ENCODE peak calls at places on chromosomes 2 and 18, in four cellular contexts. G, S, A and Y are unnamed samples.

GRCh38 chr2:23489471-23490400 is 104.8 kb downstream of the KLHL29 start:
- DNase-seq in G (no peak), A (no peak), S (no peak), Y (no peak)

GRCh38 chr18:39635192-39635591 is 2069.6 kb upstream of the CELF4 start:
- DNase-seq in S (no peak), G (no peak), A (no peak), Y (no peak)

GRCh38 chr2:61597300-61598289 is 59.4 kb upstream of the XPO1 start:
- DNase-seq in S (no peak), G (no peak), A (no peak), Y (peak; percentile 20)

GRCh38 chr18:48361801-48362200 is 47.4 kb downstream of the ZBTB7C start:
- DNase-seq in G (no peak), A (no peak), S (no peak), Y (no peak)

GRCh38 chr18:79871481-79872091 is 73.8 kb downstream of the KCNG2 start:
- DNase-seq in G (no peak), A (no peak), S (no peak), Y (no peak)

GRCh38 chr2:141392517-141393213 is 738.2 kb downstream of the LRP1B start:
- DNase-seq in S (no peak), G (peak; percentile 42), A (no peak), Y (no peak)

GRCh38 chr18:12556946-12557806 is 100.7 kb downstream of the SPIRE1 start:
- DNase-seq in G (no peak), S (no peak), A (no peak), Y (no peak)

GRCh38 chr2:110173523-110173922 is 31.3 kb downstream of the NPHP1 start:
- DNase-seq in S (no peak), G (peak; percentile 5), A (no peak), Y (no peak)

GRCh38 chr2:188676012-188676405 is 298.2 kb upstream of the COL3A1 start:
- DNase-seq in G (no peak), S (no peak), A (no peak), Y (no peak)

GRCh38 chr18:55783921-55784320 is 195.9 kb upstream of the TCF4 start:
- DNase-seq in A (no peak), G (no peak), S (no peak), Y (no peak)
- TF ChIP-seq CREB1 in A (no peak), G (no peak), S (no peak), Y (no peak)

GRCh38 chr2:160751021-160751420 is 257.4 kb upstream of the RBMS1 start:
- DNase-seq in G (no peak), S (no peak), A (no peak), Y (no peak)
- TF ChIP-seq TCF7 in G (no peak), S (no peak), A (no peak), Y (no peak)

GRCh38 chr18:55300469-55301195 is 287.4 kb downstream of the TCF4 start:
- DNase-seq in S (peak; percentile 20), A (no peak), G (no peak), Y (peak; percentile 13)
- TF ChIP-seq CREB1 in S (no peak), A (no peak), G (no peak), Y (no peak)

GRCh38 chr2:85413592-85414421 is 3.6 kb upstream of the CAPG start:
- DNase-seq in S (peak; percentile 90), A (no peak), G (no peak), Y (peak; percentile 58)
- TF ChIP-seq TCF7 in S (no peak), A (no peak), G (no peak), Y (no peak)